ENCODE peak calls at places on chromosomes 4 and X, in four cellular contexts. C is pancreas, E is fibroblast of mammary gland, B is OCI-LY7. U is an unnamed sample.

GRCh38 chrX:2371026-2371778 is 129.6 kb downstream of the DHRSX start:
- DNase-seq in E (no peak), B (no peak), C (no peak), U (no peak)

GRCh38 chrX:45683914-45684313 is 483.2 kb upstream of the DIPK2B start:
- DNase-seq in E (no peak), C (no peak), B (no peak), U (no peak)

GRCh38 chr4:73936969-73937368 is 44.9 kb downstream of the PF4 start:
- DNase-seq in B (no peak), C (no peak), E (no peak), U (no peak)

GRCh38 chrX:45445745-45446412 is 245.2 kb upstream of the DIPK2B start:
- DNase-seq in C (no peak), E (peak), B (no peak), U (peak)

GRCh38 chrX:123704781-123705180 is 28.1 kb downstream of the THOC2 start:
- DNase-seq in B (no peak), E (no peak), C (no peak), U (no peak)

GRCh38 chr4:8819019-8819418 is 52.6 kb downstream of the HMX1 start:
- DNase-seq in E (no peak), B (no peak), C (no peak), U (no peak)

GRCh38 chr4:38135201-38135600 is 175.0 kb downstream of the PTTG2 start:
- DNase-seq in E (no peak), B (no peak), C (no peak), U (no peak)

GRCh38 chrX:45709381-45709780 is 508.7 kb upstream of the DIPK2B start:
- DNase-seq in B (no peak), C (no peak), E (peak), U (no peak)

GRCh38 chr4:68342139-68342538 is 7.8 kb downstream of the YTHDC1 start:
- DNase-seq in C (peak), B (no peak), E (peak), U (peak)

GRCh38 chr4:183492791-183493221 is 12.1 kb upstream of the ING2 start:
- DNase-seq in B (no peak), E (peak), C (no peak), U (peak)

GRCh38 chr4:7255488-7255881 is 63.1 kb downstream of the SORCS2 start:
- DNase-seq in C (no peak), E (no peak), B (no peak), U (no peak)

GRCh38 chrX:141142946-141143345 is 34.0 kb downstream of the LDOC1 start:
- DNase-seq in C (no peak), E (peak), B (no peak), U (no peak)

GRCh38 chrX:13750204-13750603 is 15.7 kb downstream of the OFD1 start:
- DNase-seq in B (peak), E (peak), C (no peak), U (peak)

GRCh38 chrX:139883984-139884383 is 48.9 kb downstream of the ATP11C start:
- DNase-seq in B (no peak), C (no peak), E (no peak), U (no peak)

GRCh38 chrX:155065035-155065734 is 5.8 kb downstream of the CMC4 start:
- DNase-seq in B (no peak), C (no peak), E (peak), U (peak)

GRCh38 chr4:110988741-110989140 is 365.9 kb upstream of the PITX2 start:
- DNase-seq in C (no peak), E (no peak), B (no peak), U (no peak)

GRCh38 chr4:76535603-76536380 is 100.8 kb downstream of the SHROOM3 start:
- DNase-seq in C (no peak), B (no peak), E (no peak), U (peak)

GRCh38 chr4:47945930-47946726 is 31.7 kb upstream of the NFXL1 start:
- DNase-seq in C (no peak), E (no peak), B (no peak), U (no peak)

GRCh38 chr4:112968456-112969159 is 80.8 kb upstream of the ANK2 start:
- DNase-seq in C (no peak), E (peak), B (no peak), U (no peak)

GRCh38 chrX:129665916-129666644 is 11.3 kb upstream of the APLN start:
- DNase-seq in E (peak), B (no peak), C (no peak), U (peak)

GRCh38 chr4:42454755-42455154 is 57.5 kb downstream of the SHISA3 start:
- DNase-seq in B (no peak), E (no peak), C (no peak), U (peak)

GRCh38 chrX:73581002-73581628 is 18.1 kb downstream of the CHIC1 start:
- DNase-seq in E (no peak), B (no peak), C (no peak), U (no peak)

GRCh38 chrX:133537142-133537541 is 121.9 kb upstream of the GPC4 start:
- DNase-seq in E (no peak), C (no peak), B (no peak), U (no peak)

GRCh38 chrX:129996120-129996519 is 13.7 kb downstream of the BCORL1 start:
- DNase-seq in E (peak), C (no peak), B (no peak), U (peak)

DNA sequence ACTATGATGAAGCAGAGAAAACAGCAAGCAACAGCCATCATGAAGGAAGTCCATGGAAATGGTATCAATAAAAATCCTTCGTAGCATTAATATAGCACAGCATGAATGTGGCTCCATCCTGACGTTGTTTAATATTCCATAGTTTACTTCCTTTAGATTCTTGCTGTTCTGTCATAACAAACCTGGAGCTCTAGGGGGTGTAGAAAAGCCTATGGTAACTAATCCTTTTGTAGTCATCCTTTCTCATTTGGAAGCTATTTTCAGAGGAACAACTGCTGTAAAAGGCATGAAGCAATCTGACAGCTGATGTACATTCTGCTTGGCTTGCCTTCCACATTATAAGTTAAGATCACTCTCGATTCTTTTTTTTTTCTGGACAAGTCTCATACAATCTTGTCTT is 909 bp downstream of the MYOZ2 start:
- DNase-seq in C (no peak), B (no peak), E (peak), U (peak)
- TF ChIP-seq CTCF in C (no peak), B (no peak), E (peak), U (no peak)

GRCh38 chr4:5050520-5050955 is 742 bp upstream of the STK32B start:
- DNase-seq in E (peak), B (peak), C (peak), U (peak)
- TF ChIP-seq CTCF in E (peak), B (peak), C (peak), U (peak)

DNA sequence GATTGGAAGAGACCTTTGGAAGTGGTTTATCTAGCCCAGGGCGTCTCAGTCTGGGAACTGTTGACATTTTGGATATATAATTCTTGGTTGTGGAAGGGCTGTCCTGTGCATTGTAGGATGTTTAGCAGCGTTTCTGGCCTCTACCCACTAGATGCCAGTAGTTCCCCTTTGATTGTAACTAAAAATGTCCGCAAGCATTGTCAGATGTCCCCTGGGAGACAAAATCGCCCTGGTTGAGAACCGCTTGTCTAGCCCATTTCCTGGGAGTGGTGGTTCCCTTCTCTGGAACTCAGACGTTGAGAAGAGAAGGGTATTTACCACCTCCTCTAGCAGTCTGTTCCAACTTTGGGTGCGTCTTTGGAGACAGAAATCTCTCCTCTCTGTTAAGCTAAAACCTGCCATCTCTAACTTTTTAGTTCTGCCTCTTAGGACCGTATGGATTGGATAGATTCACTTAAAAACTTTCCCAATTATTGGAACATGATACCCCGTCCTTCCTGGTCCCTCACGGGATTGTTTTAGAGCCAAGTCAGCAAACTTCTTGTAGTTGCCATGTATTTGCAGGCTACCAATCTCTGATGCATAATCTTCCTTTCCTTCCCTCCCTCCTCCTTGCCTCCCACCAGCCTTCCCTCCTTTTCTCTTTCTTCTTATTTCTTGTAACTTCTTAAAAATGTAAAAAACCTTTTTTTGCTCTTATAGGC is 13.9 kb downstream of the TMEM165 start:
- DNase-seq in B (peak), E (peak), C (no peak), U (no peak)
- TF ChIP-seq CTCF in B (peak), E (peak), C (no peak), U (no peak)

DNA sequence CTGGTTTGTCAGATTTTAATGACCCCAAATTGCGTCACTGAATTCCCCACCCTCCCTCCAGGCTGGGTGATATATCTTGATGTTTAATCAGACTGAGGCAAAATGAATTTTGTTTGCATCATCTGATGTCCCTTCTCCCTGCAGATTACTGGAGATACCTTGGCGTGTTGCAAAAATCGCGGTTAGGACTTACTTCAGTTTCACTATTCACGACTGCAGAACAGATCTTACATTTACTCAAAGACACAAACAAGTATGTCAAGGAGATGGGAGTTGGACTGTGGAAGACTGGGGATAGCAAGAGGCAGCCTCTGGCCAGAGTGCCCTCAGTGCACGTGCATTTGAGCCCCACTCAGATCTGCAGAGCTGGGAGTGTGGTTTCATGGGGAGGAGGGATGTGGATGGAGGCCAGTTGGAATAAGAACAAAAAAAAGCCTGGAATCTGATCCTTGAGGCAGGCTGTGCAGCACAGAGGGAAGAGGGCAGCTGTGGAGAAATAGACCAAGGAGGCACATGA is 92.2 kb upstream of the MTM1 start:
- DNase-seq in B (no peak), C (no peak), E (peak), U (peak)
- TF ChIP-seq CTCF in B (no peak), C (no peak), E (no peak), U (no peak)

GRCh38 chrX:115563633-115564182 is 2.7 kb downstream of the PLS3 start:
- DNase-seq in E (no peak), B (no peak), C (no peak), U (no peak)
- TF ChIP-seq CTCF in E (peak), B (no peak), C (no peak), U (no peak)